ENCODE peak calls at places on chromosomes 1 and 21, in four cellular contexts. One of them, this sample, is unnamed.

GRCh38 chr1:186426118-186426517 is 34.8 kb downstream of the PDC start:
- DNase-seq in uterus: no peak
- DNase-seq in sigmoid colon: no peak
- DNase-seq in tibial nerve: no peak
- DNase-seq in this sample: no peak

GRCh38 chr1:3912809-3913685 is 13.0 kb upstream of the C1orf174 start:
- DNase-seq in uterus: no peak
- DNase-seq in sigmoid colon: no peak
- DNase-seq in tibial nerve: no peak
- DNase-seq in this sample: peak

GRCh38 chr21:18334066-18334465 is 69.5 kb downstream of the TMPRSS15 start:
- DNase-seq in uterus: no peak
- DNase-seq in sigmoid colon: no peak
- DNase-seq in tibial nerve: no peak
- DNase-seq in this sample: no peak

GRCh38 chr1:18874600-18874999 is 15.1 kb upstream of the TAS1R2 start:
- DNase-seq in uterus: no peak
- DNase-seq in sigmoid colon: no peak
- DNase-seq in tibial nerve: no peak
- DNase-seq in this sample: peak

GRCh38 chr21:37525810-37526209 is 159.2 kb downstream of the DYRK1A start:
- DNase-seq in uterus: no peak
- DNase-seq in sigmoid colon: no peak
- DNase-seq in tibial nerve: no peak
- DNase-seq in this sample: no peak

GRCh38 chr1:155125511-155125945 is 2.1 kb upstream of the EFNA1 start:
- DNase-seq in uterus: no peak
- DNase-seq in sigmoid colon: peak
- DNase-seq in tibial nerve: no peak
- DNase-seq in this sample: peak

GRCh38 chr1:47866631-47867446 is 130.3 kb downstream of the TRABD2B start:
- DNase-seq in uterus: no peak
- DNase-seq in sigmoid colon: no peak
- DNase-seq in tibial nerve: no peak
- DNase-seq in this sample: no peak

GRCh38 chr1:176364231-176364905 is 98.6 kb upstream of the PAPPA2 start:
- DNase-seq in uterus: no peak
- DNase-seq in sigmoid colon: no peak
- DNase-seq in tibial nerve: no peak
- DNase-seq in this sample: no peak

GRCh38 chr1:6269997-6270401 is 9.1 kb upstream of the GPR153 start:
- DNase-seq in uterus: no peak
- DNase-seq in sigmoid colon: no peak
- DNase-seq in tibial nerve: no peak
- DNase-seq in this sample: no peak

GRCh38 chr1:227900571-227901051 is 47.1 kb downstream of the WNT9A start:
- DNase-seq in uterus: peak
- DNase-seq in sigmoid colon: peak
- DNase-seq in tibial nerve: no peak
- DNase-seq in this sample: peak

GRCh38 chr1:14924455-14925325 is 228.9 kb upstream of the TMEM51 start:
- DNase-seq in uterus: no peak
- DNase-seq in sigmoid colon: no peak
- DNase-seq in tibial nerve: no peak
- DNase-seq in this sample: peak

GRCh38 chr1:108708726-108709660 is 3.7 kb upstream of the FNDC7 start:
- DNase-seq in uterus: no peak
- DNase-seq in sigmoid colon: no peak
- DNase-seq in tibial nerve: no peak
- DNase-seq in this sample: no peak

GRCh38 chr1:167722152-167722869 is 529 bp downstream of the MPZL1 start:
- DNase-seq in uterus: peak
- DNase-seq in sigmoid colon: peak
- DNase-seq in tibial nerve: no peak
- DNase-seq in this sample: peak

GRCh38 chr1:215844777-215845176 is 277.7 kb downstream of the KCTD3 start:
- DNase-seq in uterus: no peak
- DNase-seq in sigmoid colon: no peak
- DNase-seq in tibial nerve: no peak
- DNase-seq in this sample: no peak

GRCh38 chr1:69737527-69738176 is 169.9 kb downstream of the LRRC7 start:
- DNase-seq in uterus: no peak
- DNase-seq in sigmoid colon: no peak
- DNase-seq in tibial nerve: no peak
- DNase-seq in this sample: no peak

GRCh38 chr1:5481889-5482288 is 510.3 kb downstream of the NPHP4 start:
- DNase-seq in uterus: no peak
- DNase-seq in sigmoid colon: no peak
- DNase-seq in tibial nerve: no peak
- DNase-seq in this sample: no peak

GRCh38 chr1:167430134-167430848 is 88.0 kb downstream of the CD247 start:
- DNase-seq in uterus: no peak
- DNase-seq in sigmoid colon: no peak
- DNase-seq in tibial nerve: no peak
- DNase-seq in this sample: no peak

GRCh38 chr1:93595749-93596148 is 85.9 kb downstream of the BCAR3 start:
- DNase-seq in uterus: no peak
- DNase-seq in sigmoid colon: no peak
- DNase-seq in tibial nerve: no peak
- DNase-seq in this sample: no peak

GRCh38 chr1:238767321-238767720 is 619.0 kb upstream of the CHRM3 start:
- DNase-seq in uterus: no peak
- DNase-seq in sigmoid colon: no peak
- DNase-seq in tibial nerve: no peak
- DNase-seq in this sample: no peak

GRCh38 chr1:117568999-117569398 is 36.8 kb upstream of the TENT5C start:
- DNase-seq in uterus: peak
- DNase-seq in sigmoid colon: no peak
- DNase-seq in tibial nerve: no peak
- DNase-seq in this sample: no peak

GRCh38 chr1:202964755-202965440 is 2.2 kb downstream of the CYB5R1 start:
- DNase-seq in uterus: no peak
- DNase-seq in sigmoid colon: no peak
- DNase-seq in tibial nerve: no peak
- DNase-seq in this sample: no peak

GRCh38 chr21:42745511-42746239 is 92.3 kb downstream of the PDE9A start:
- DNase-seq in uterus: no peak
- DNase-seq in sigmoid colon: peak
- DNase-seq in tibial nerve: no peak
- DNase-seq in this sample: no peak

GRCh38 chr1:8497196-8497878 is 179.4 kb downstream of the SLC45A1 start:
- DNase-seq in uterus: no peak
- DNase-seq in sigmoid colon: no peak
- DNase-seq in tibial nerve: no peak
- DNase-seq in this sample: no peak

GRCh38 chr21:41425954-41426655 is at the start of gene MX1:
- DNase-seq in uterus: peak
- DNase-seq in sigmoid colon: peak
- DNase-seq in tibial nerve: peak
- DNase-seq in this sample: peak

GRCh38 chr1:86231076-86231475 is 74.5 kb upstream of the COL24A1 start:
- DNase-seq in uterus: no peak
- DNase-seq in sigmoid colon: no peak
- DNase-seq in tibial nerve: no peak
- DNase-seq in this sample: no peak

GRCh38 chr1:27643626-27644368 is 8.8 kb upstream of the FGR start:
- DNase-seq in uterus: no peak
- DNase-seq in sigmoid colon: no peak
- DNase-seq in tibial nerve: no peak
- DNase-seq in this sample: no peak

GRCh38 chr1:156898971-156899657 is 5.6 kb downstream of the PEAR1 start:
- DNase-seq in uterus: no peak
- DNase-seq in sigmoid colon: no peak
- DNase-seq in tibial nerve: no peak
- DNase-seq in this sample: no peak

GRCh38 chr1:91583326-91583755 is 82.7 kb downstream of the CDC7 start:
- DNase-seq in uterus: no peak
- DNase-seq in sigmoid colon: no peak
- DNase-seq in tibial nerve: no peak
- DNase-seq in this sample: no peak

GRCh38 chr1:36279110-36279788 is 26.9 kb upstream of the SH3D21 start:
- DNase-seq in uterus: peak
- DNase-seq in sigmoid colon: no peak
- DNase-seq in tibial nerve: no peak
- DNase-seq in this sample: no peak

GRCh38 chr1:36279789-36280296 is 26.3 kb upstream of the SH3D21 start:
- DNase-seq in uterus: no peak
- DNase-seq in sigmoid colon: no peak
- DNase-seq in tibial nerve: no peak
- DNase-seq in this sample: no peak

GRCh38 chr1:36273024-36273423 is 33.1 kb upstream of the SH3D21 start:
- DNase-seq in uterus: no peak
- DNase-seq in sigmoid colon: no peak
- DNase-seq in tibial nerve: no peak
- DNase-seq in this sample: no peak

DNA sequence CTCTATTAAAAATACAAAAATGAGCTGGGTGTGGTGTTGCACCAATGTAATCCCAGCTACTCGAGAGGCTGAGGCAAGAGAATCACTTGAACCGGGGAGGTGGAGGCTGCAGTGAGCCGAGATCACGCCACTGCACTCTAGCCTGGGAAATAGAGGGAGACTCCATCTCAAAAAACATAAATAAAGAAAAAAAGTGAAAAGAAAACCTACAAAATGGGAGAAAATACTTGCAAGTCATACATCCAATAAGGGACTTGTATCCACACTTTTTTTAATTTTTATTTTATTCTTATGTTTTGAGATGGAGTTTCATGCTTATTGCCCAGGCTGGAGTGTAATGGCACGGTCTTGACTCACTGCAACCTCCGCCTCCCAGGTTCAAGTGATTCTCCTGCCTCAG is 29.5 kb upstream of the SH3D21 start:
- DNase-seq in uterus: no peak
- DNase-seq in sigmoid colon: no peak
- DNase-seq in tibial nerve: no peak
- DNase-seq in this sample: no peak
- H3K27ac ChIP-seq in uterus: no peak
- H3K27ac ChIP-seq in sigmoid colon: no peak
- H3K27ac ChIP-seq in tibial nerve: no peak
- H3K27ac ChIP-seq in this sample: no peak

DNA sequence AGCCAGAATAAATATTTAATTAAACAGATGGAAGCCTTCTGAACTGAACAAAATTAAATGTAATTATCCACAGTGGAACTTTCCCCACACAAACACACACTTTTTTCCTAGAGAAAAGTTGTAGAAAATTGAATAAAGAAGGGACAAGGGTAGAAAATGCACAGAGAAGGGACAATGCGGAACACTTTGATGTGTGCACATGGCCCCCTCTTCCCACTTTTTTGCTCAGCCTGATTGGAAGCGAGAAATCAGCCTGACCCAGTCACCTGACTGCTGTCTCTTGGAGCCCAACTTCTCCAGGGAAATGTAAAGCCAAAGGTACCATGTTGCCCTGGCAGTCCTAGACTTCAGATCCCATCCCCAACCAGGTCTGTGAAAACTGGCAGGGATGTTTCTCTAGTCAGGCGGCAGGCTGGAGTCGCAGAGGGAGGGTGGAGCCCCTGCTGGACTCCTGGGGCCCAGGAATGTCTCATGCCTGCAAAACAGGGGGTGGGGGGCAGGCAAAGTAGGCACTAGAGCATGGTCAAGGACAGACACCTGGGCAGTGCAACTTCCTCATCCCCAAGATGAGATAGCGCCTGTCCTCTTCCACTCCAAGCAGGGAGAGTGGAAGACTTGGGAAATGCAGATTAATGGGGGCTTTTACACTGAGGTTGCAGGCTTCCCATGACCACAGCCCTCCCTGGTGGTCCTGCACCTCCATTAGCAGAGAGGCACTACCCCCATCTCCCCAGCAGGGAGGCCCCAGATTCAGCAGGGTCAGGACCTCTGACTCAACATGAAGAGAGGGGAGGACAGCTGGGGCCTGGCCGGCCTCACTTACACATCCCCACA is 2.8 kb downstream of the CERS2 start:
- DNase-seq in uterus: no peak
- DNase-seq in sigmoid colon: no peak
- DNase-seq in tibial nerve: no peak
- DNase-seq in this sample: peak
- TF ChIP-seq POLR2A in uterus: no peak
- TF ChIP-seq POLR2A in sigmoid colon: no peak
- TF ChIP-seq POLR2A in tibial nerve: no peak
- TF ChIP-seq POLR2A in this sample: no peak

GRCh38 chr21:45032977-45033705 is 41.2 kb upstream of the ADARB1 start:
- DNase-seq in uterus: peak
- DNase-seq in sigmoid colon: peak
- DNase-seq in tibial nerve: no peak
- DNase-seq in this sample: peak

GRCh38 chr21:45032332-45032731 is 42.0 kb upstream of the ADARB1 start:
- DNase-seq in uterus: no peak
- DNase-seq in sigmoid colon: peak
- DNase-seq in tibial nerve: no peak
- DNase-seq in this sample: no peak

GRCh38 chr21:45034556-45035476 is 39.6 kb upstream of the ADARB1 start:
- DNase-seq in uterus: peak
- DNase-seq in sigmoid colon: peak
- DNase-seq in tibial nerve: no peak
- DNase-seq in this sample: no peak

GRCh38 chr21:45035477-45035848 is 38.9 kb upstream of the ADARB1 start:
- DNase-seq in uterus: peak
- DNase-seq in sigmoid colon: peak
- DNase-seq in tibial nerve: no peak
- DNase-seq in this sample: no peak

GRCh38 chr21:45033791-45034555 is 40.4 kb upstream of the ADARB1 start:
- DNase-seq in uterus: peak
- DNase-seq in sigmoid colon: peak
- DNase-seq in tibial nerve: no peak
- DNase-seq in this sample: peak
- H3K27ac ChIP-seq in uterus: peak
- H3K27ac ChIP-seq in sigmoid colon: peak
- H3K27ac ChIP-seq in tibial nerve: peak
- H3K27ac ChIP-seq in this sample: no peak

GRCh38 chr21:39347537-39347936 is 1.4 kb downstream of the HMGN1 start:
- DNase-seq in uterus: no peak
- DNase-seq in sigmoid colon: no peak
- DNase-seq in tibial nerve: no peak
- DNase-seq in this sample: no peak

GRCh38 chr21:39348040-39348354 is 891 bp downstream of the HMGN1 start:
- DNase-seq in uterus: no peak
- DNase-seq in sigmoid colon: no peak
- DNase-seq in tibial nerve: no peak
- DNase-seq in this sample: no peak

GRCh38 chr21:39346671-39347327 is 2.1 kb downstream of the HMGN1 start:
- DNase-seq in uterus: no peak
- DNase-seq in sigmoid colon: no peak
- DNase-seq in tibial nerve: no peak
- DNase-seq in this sample: no peak

GRCh38 chr21:39344848-39345247 is 4.0 kb downstream of the HMGN1 start:
- DNase-seq in uterus: no peak
- DNase-seq in sigmoid colon: no peak
- DNase-seq in tibial nerve: no peak
- DNase-seq in this sample: no peak

DNA sequence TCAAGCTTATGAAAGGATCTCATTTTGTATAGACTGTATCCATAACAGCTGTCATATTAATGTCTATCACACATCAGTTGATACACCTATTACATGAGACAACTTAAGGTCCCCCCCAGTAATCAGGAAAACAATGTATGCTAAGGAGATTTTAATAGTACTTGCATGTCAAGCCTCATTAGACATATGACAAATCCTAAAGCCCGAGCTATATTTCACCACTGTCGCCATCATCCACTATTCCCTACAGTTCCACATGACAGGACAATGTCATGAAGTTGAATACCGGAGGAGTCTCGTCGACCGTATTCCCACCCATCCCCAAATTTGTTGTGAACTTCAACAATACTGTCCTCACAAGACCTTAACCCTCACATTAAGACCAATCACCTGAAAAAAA is 3.4 kb downstream of the HMGN1 start:
- DNase-seq in uterus: no peak
- DNase-seq in sigmoid colon: no peak
- DNase-seq in tibial nerve: no peak
- DNase-seq in this sample: no peak
- TF ChIP-seq POLR2A in uterus: no peak
- TF ChIP-seq POLR2A in sigmoid colon: no peak
- TF ChIP-seq POLR2A in tibial nerve: no peak
- TF ChIP-seq POLR2A in this sample: no peak